ENCODE peak calls at places on chromosome 6, in eight cellular contexts. Q is ovary; C is GM23338; I is heart right ventricle; G is CD4-positive, CD25-positive, alpha-beta regulatory T cell; T is mucosa of descending colon; R is fibroblast of lung; P is Caco-2. W is an unnamed sample.
A peak's percentile ranks its signal among the peaks of the same experiment; 100 is the strongest.

GRCh38 chr6:6825153-6825847 is 236.8 kb downstream of the LY86 start:
- DNase-seq in C (no peak), P (no peak), Q (no peak), G (no peak), R (no peak), I (no peak), T (no peak), W (no peak)

GRCh38 chr6:44850367-44850766 is 462.9 kb downstream of the CDC5L start:
- DNase-seq in G (no peak), T (no peak), I (no peak), R (no peak), Q (no peak), C (no peak), P (no peak), W (no peak)

GRCh38 chr6:85278456-85279035 is 171.3 kb upstream of the NT5E start:
- DNase-seq in P (no peak), I (no peak), R (no peak), C (no peak), Q (no peak), G (no peak), T (no peak), W (no peak)

GRCh38 chr6:170042086-170042485 is 248.8 kb downstream of the DLL1 start:
- DNase-seq in P (no peak), C (no peak), G (no peak), T (no peak), I (no peak), Q (no peak), R (no peak), W (no peak)

GRCh38 chr6:122476131-122476530 is 4.5 kb upstream of the SERINC1 start:
- DNase-seq in P (no peak), Q (no peak), I (no peak), R (peak; percentile 9), G (peak; percentile 42), C (peak; percentile 67), T (no peak), W (no peak)

GRCh38 chr6:110590821-110591351 is 114.5 kb upstream of the SLC22A16 start:
- DNase-seq in Q (no peak), I (no peak), R (peak; percentile 74), G (no peak), C (no peak), P (no peak), T (no peak), W (no peak)

GRCh38 chr6:83062225-83062624 is 3.4 kb downstream of the UBE3D start:
- DNase-seq in R (peak; percentile 39), T (no peak), P (no peak), C (peak; percentile 34), Q (no peak), G (no peak), I (no peak), W (no peak)

GRCh38 chr6:32954983-32955802 is 2.3 kb upstream of the HLA-DMA start:
- DNase-seq in C (peak; percentile 88), G (peak; percentile 73), P (no peak), I (no peak), Q (no peak), R (no peak), T (no peak), W (no peak)

GRCh38 chr6:131955192-131955591 is 4.0 kb upstream of the CCN2 start:
- DNase-seq in C (no peak), R (no peak), Q (no peak), T (no peak), P (no peak), G (no peak), I (no peak), W (no peak)

GRCh38 chr6:77368660-77369313 is 94.5 kb downstream of the HTR1B start:
- DNase-seq in R (no peak), P (no peak), Q (peak; percentile 27), I (peak; percentile 41), T (peak; percentile 51), G (no peak), C (peak; percentile 64), W (no peak)

GRCh38 chr6:140736227-140736626 is 1361.8 kb upstream of the CITED2 start:
- DNase-seq in P (no peak), Q (no peak), I (no peak), T (no peak), C (no peak), G (no peak), R (no peak), W (no peak)

GRCh38 chr6:52588710-52589091 is 11.8 kb upstream of the TRAM2 start:
- DNase-seq in P (no peak), T (no peak), R (no peak), G (no peak), Q (no peak), I (no peak), C (no peak), W (no peak)

GRCh38 chr6:168107191-168107940 is 28.4 kb upstream of the FRMD1 start:
- DNase-seq in C (no peak), Q (no peak), T (no peak), I (no peak), P (no peak), G (no peak), R (no peak), W (peak; percentile 64)

GRCh38 chr6:143575440-143575839 is 63.9 kb upstream of the FUCA2 start:
- DNase-seq in Q (peak; percentile 62), P (peak; percentile 66), T (no peak), G (peak; percentile 86), C (peak; percentile 81), R (peak; percentile 66), I (no peak), W (no peak)

GRCh38 chr6:52541135-52541534 is 35.7 kb downstream of the TRAM2 start:
- DNase-seq in T (no peak), Q (no peak), I (no peak), P (no peak), C (no peak), G (no peak), R (no peak), W (no peak)

GRCh38 chr6:151627689-151628444 is 134.1 kb downstream of the CCDC170 start:
- DNase-seq in Q (no peak), G (no peak), P (no peak), I (no peak), R (peak; percentile 24), T (no peak), C (no peak), W (no peak)

GRCh38 chr6:151630387-151630786 is 136.6 kb downstream of the CCDC170 start:
- DNase-seq in Q (no peak), R (no peak), I (no peak), C (no peak), P (no peak), T (no peak), G (no peak), W (no peak)

GRCh38 chr6:151632415-151632987 is 138.7 kb downstream of the CCDC170 start:
- DNase-seq in G (no peak), P (no peak), T (no peak), Q (no peak), R (no peak), C (no peak), I (no peak), W (no peak)

GRCh38 chr6:151630991-151631655 is 137.3 kb downstream of the CCDC170 start:
- DNase-seq in T (no peak), G (no peak), I (no peak), P (no peak), R (no peak), Q (no peak), C (no peak), W (no peak)

GRCh38 chr6:151629791-151630190 is 136.0 kb downstream of the CCDC170 start:
- DNase-seq in P (no peak), I (no peak), R (no peak), C (no peak), T (no peak), Q (no peak), G (no peak), W (no peak)
- H3K36me3 ChIP-seq in P (no peaks in the 10 kb centered on the region), I (no peaks in the 10 kb centered on the region), R (no peaks in the 10 kb centered on the region), C (no peaks in the 10 kb centered on the region), T (no peaks in the 10 kb centered on the region), Q (no peaks in the 10 kb centered on the region), G (no peaks in the 10 kb centered on the region), W (no peaks in the 10 kb centered on the region)

DNA sequence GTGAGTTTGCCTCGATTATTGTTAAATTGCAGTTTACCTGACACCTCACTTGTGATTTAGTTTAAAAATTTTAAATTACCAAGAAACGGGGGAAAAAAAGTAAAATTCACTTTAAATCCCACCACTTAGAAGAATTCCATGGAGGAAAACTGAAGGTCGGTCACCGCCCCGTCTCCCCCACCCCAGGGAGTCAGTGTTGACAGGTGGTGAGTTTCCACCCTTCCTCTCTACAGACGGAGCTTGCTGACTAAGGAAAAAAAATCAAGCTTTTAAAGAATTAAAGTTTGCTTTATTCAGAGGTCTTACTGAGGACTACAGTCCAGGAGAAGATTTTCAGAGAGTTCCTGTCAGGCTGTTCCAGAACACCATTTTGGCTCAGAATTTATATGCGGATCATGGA is 42.3 kb downstream of the SLC22A1 start:
- DNase-seq in Q (no peak), R (no peak), C (no peak), T (no peak), I (no peak), P (no peak), G (no peak), W (no peak)
- H3K4me3 ChIP-seq in Q (no peak overlapping the region), R (no peak overlapping the region), C (no peak overlapping the region), T (no peak overlapping the region), I (no peak overlapping the region), P (no peak overlapping the region), G (no peak overlapping the region), W (no peak overlapping the region)

DNA sequence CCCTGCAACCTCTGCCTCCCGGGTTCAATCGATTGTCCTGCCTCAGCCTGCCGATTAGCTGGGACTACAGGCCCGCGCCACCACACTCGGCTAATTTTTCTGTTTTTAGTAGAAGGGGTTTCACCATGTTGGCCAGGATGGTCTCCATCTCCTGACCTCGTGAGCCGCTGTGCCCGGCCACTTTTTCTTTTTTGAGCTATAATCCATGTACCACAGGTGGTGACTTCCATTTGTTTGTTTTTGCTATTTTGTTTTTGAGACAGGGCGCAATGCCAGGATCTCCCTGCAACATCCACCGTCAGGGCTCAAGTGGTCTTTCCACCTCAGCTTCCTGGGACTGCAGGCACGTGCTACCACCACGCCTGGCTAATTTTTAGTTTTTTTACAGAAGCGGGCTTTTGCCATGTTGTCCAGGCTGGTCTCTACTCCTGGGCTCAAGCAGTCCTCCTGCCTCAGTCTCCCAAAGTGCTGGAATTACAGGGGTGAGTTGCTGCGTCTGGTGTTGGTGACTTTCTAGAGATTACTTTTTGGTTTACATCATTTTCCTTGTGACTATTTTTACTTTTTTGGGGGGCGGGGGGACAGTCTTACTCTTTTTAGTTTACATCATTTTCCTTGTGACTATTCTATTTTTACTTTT is 8.6 kb downstream of the HSPA1B start:
- DNase-seq in T (no peak), R (no peak), P (no peak), C (no peak), G (no peak), Q (no peak), I (no peak), W (peak; percentile 56)
- H3K36me3 ChIP-seq in T (no peaks in the 10 kb centered on the region), R (peaks cover 18% of the 10 kb centered on the region), P (peaks cover 9% of the 10 kb centered on the region), C (peaks cover 50% of the 10 kb centered on the region), G (peaks cover 31% of the 10 kb centered on the region), Q (no peaks in the 10 kb centered on the region), I (peaks cover 47% of the 10 kb centered on the region), W (no peaks in the 10 kb centered on the region)

GRCh38 chr6:13349811-13350506 is 21.6 kb upstream of the TBC1D7 start:
- DNase-seq in C (no peak), G (no peak), T (no peak), P (no peak), Q (no peak), R (peak; percentile 78), I (no peak), W (no peak)
- H3K4me3 ChIP-seq in C (no peak overlapping the region), G (no peak overlapping the region), T (no peak overlapping the region), P (no peak overlapping the region), Q (no peak overlapping the region), R (no peak overlapping the region), I (no peak overlapping the region), W (no peak overlapping the region)